ENCODE peak calls at places on chromosome X, in four cellular contexts. One of them, this sample, is unnamed. For H3K4me1, the result is how much of the 10 kb centered on the place peaks cover.

GRCh38 chrX:138082881-138083280 is 517.0 kb downstream of the ZIC3 start:
- DNase-seq in body of pancreas: no peak
- DNase-seq in sigmoid colon: no peak
- DNase-seq in pancreas: no peak
- DNase-seq in this sample: no peak

GRCh38 chrX:87702795-87703194 is 185.2 kb downstream of the KLHL4 start:
- DNase-seq in body of pancreas: no peak
- DNase-seq in sigmoid colon: no peak
- DNase-seq in pancreas: no peak
- DNase-seq in this sample: peak

GRCh38 chrX:97740044-97740443 is 856.3 kb downstream of the RPA4 start:
- DNase-seq in body of pancreas: no peak
- DNase-seq in sigmoid colon: no peak
- DNase-seq in pancreas: no peak
- DNase-seq in this sample: no peak

GRCh38 chrX:111262086-111262485 is 8.2 kb downstream of the CAPN6 start:
- DNase-seq in body of pancreas: no peak
- DNase-seq in sigmoid colon: no peak
- DNase-seq in pancreas: no peak
- DNase-seq in this sample: no peak

GRCh38 chrX:45806410-45807121 is 605.9 kb upstream of the DIPK2B start:
- DNase-seq in body of pancreas: no peak
- DNase-seq in sigmoid colon: no peak
- DNase-seq in pancreas: no peak
- DNase-seq in this sample: peak

GRCh38 chrX:69221239-69222102 is 56.2 kb upstream of the PJA1 start:
- DNase-seq in body of pancreas: no peak
- DNase-seq in sigmoid colon: peak
- DNase-seq in pancreas: no peak
- DNase-seq in this sample: no peak

GRCh38 chrX:57447856-57448255 is 144.0 kb upstream of the ZXDB start:
- DNase-seq in body of pancreas: no peak
- DNase-seq in sigmoid colon: no peak
- DNase-seq in pancreas: no peak
- DNase-seq in this sample: no peak

GRCh38 chrX:3738489-3738888 is 25.0 kb upstream of the PRKX start:
- DNase-seq in body of pancreas: no peak
- DNase-seq in sigmoid colon: no peak
- DNase-seq in pancreas: no peak
- DNase-seq in this sample: no peak

GRCh38 chrX:7028246-7028645 is 119.3 kb upstream of the STS start:
- DNase-seq in body of pancreas: no peak
- DNase-seq in sigmoid colon: no peak
- DNase-seq in pancreas: no peak
- DNase-seq in this sample: no peak

GRCh38 chrX:7787714-7788113 is 55.3 kb upstream of the VCX start:
- DNase-seq in body of pancreas: no peak
- DNase-seq in sigmoid colon: no peak
- DNase-seq in pancreas: no peak
- DNase-seq in this sample: no peak

GRCh38 chrX:49273181-49273727 is 3.7 kb downstream of the PPP1R3F start:
- DNase-seq in body of pancreas: no peak
- DNase-seq in sigmoid colon: peak
- DNase-seq in pancreas: peak
- DNase-seq in this sample: no peak

GRCh38 chrX:1794586-1794985 is 179.7 kb downstream of the ASMT start:
- DNase-seq in body of pancreas: no peak
- DNase-seq in sigmoid colon: no peak
- DNase-seq in pancreas: no peak
- DNase-seq in this sample: no peak

GRCh38 chrX:129958814-129959492 is 23.5 kb upstream of the BCORL1 start:
- DNase-seq in body of pancreas: no peak
- DNase-seq in sigmoid colon: no peak
- DNase-seq in pancreas: no peak
- DNase-seq in this sample: no peak

GRCh38 chrX:80430826-80431501 is 10.7 kb downstream of the TENT5D start:
- DNase-seq in body of pancreas: no peak
- DNase-seq in sigmoid colon: no peak
- DNase-seq in pancreas: no peak
- DNase-seq in this sample: no peak

GRCh38 chrX:9873952-9874351 is 87.7 kb downstream of the SHROOM2 start:
- DNase-seq in body of pancreas: peak
- DNase-seq in sigmoid colon: no peak
- DNase-seq in pancreas: no peak
- DNase-seq in this sample: no peak

GRCh38 chrX:153981771-153982533 is 9.4 kb downstream of the TMEM187 start:
- DNase-seq in body of pancreas: peak
- DNase-seq in sigmoid colon: no peak
- DNase-seq in pancreas: no peak
- DNase-seq in this sample: no peak

GRCh38 chrX:84174348-84174747 is 13.7 kb downstream of the RPS6KA6 start:
- DNase-seq in body of pancreas: no peak
- DNase-seq in sigmoid colon: no peak
- DNase-seq in pancreas: no peak
- DNase-seq in this sample: no peak

GRCh38 chrX:47244676-47245075 is 11.9 kb downstream of the USP11 start:
- DNase-seq in body of pancreas: no peak
- DNase-seq in sigmoid colon: peak
- DNase-seq in pancreas: no peak
- DNase-seq in this sample: no peak

GRCh38 chrX:21047034-21047455 is 327.2 kb upstream of the CNKSR2 start:
- DNase-seq in body of pancreas: no peak
- DNase-seq in sigmoid colon: no peak
- DNase-seq in pancreas: no peak
- DNase-seq in this sample: no peak

GRCh38 chrX:11407331-11408110 is 114.3 kb downstream of the AMELX start:
- DNase-seq in body of pancreas: no peak
- DNase-seq in sigmoid colon: no peak
- DNase-seq in pancreas: no peak
- DNase-seq in this sample: peak

GRCh38 chrX:75522565-75523411 is at the start of gene ZDHHC15:
- DNase-seq in body of pancreas: peak
- DNase-seq in sigmoid colon: peak
- DNase-seq in pancreas: peak
- DNase-seq in this sample: peak

GRCh38 chrX:23195097-23195496 is 139.6 kb upstream of the PTCHD1 start:
- DNase-seq in body of pancreas: no peak
- DNase-seq in sigmoid colon: no peak
- DNase-seq in pancreas: no peak
- DNase-seq in this sample: no peak

GRCh38 chrX:54237014-54237413 is 54.0 kb upstream of the FAM120C start:
- DNase-seq in body of pancreas: no peak
- DNase-seq in sigmoid colon: no peak
- DNase-seq in pancreas: no peak
- DNase-seq in this sample: no peak

GRCh38 chrX:132614297-132614696 is 125.5 kb upstream of the MBNL3 start:
- DNase-seq in body of pancreas: no peak
- DNase-seq in sigmoid colon: no peak
- DNase-seq in pancreas: no peak
- DNase-seq in this sample: no peak

GRCh38 chrX:79601336-79602131 is 234.4 kb upstream of the ITM2A start:
- DNase-seq in body of pancreas: no peak
- DNase-seq in sigmoid colon: no peak
- DNase-seq in pancreas: no peak
- DNase-seq in this sample: no peak

GRCh38 chrX:53279296-53280237 is 1.8 kb downstream of the IQSEC2 start:
- DNase-seq in body of pancreas: no peak
- DNase-seq in sigmoid colon: peak
- DNase-seq in pancreas: no peak
- DNase-seq in this sample: no peak

GRCh38 chrX:136063340-136064079 is 78.3 kb downstream of the SLC9A6 start:
- DNase-seq in body of pancreas: no peak
- DNase-seq in sigmoid colon: peak
- DNase-seq in pancreas: no peak
- DNase-seq in this sample: no peak

GRCh38 chrX:10519761-10520160 is 100.6 kb downstream of the MID1 start:
- DNase-seq in body of pancreas: no peak
- DNase-seq in sigmoid colon: no peak
- DNase-seq in pancreas: no peak
- DNase-seq in this sample: no peak

GRCh38 chrX:39705299-39705698 is 392.5 kb downstream of the BCOR start:
- DNase-seq in body of pancreas: peak
- DNase-seq in sigmoid colon: peak
- DNase-seq in pancreas: peak
- DNase-seq in this sample: no peak

GRCh38 chrX:22395372-22395771 is 122.7 kb downstream of the CBLL2 start:
- DNase-seq in body of pancreas: no peak
- DNase-seq in sigmoid colon: no peak
- DNase-seq in pancreas: no peak
- DNase-seq in this sample: peak

GRCh38 chrX:10900585-10901289 is 210.4 kb upstream of the HCCS start:
- DNase-seq in body of pancreas: no peak
- DNase-seq in sigmoid colon: no peak
- DNase-seq in pancreas: no peak
- DNase-seq in this sample: no peak

GRCh38 chrX:23883737-23884354 is 23.9 kb downstream of the APOO start:
- DNase-seq in body of pancreas: no peak
- DNase-seq in sigmoid colon: no peak
- DNase-seq in pancreas: no peak
- DNase-seq in this sample: peak

GRCh38 chrX:138777230-138777629 is 65.7 kb upstream of the FGF13 start:
- DNase-seq in body of pancreas: no peak
- DNase-seq in sigmoid colon: no peak
- DNase-seq in pancreas: no peak
- DNase-seq in this sample: no peak

DNA sequence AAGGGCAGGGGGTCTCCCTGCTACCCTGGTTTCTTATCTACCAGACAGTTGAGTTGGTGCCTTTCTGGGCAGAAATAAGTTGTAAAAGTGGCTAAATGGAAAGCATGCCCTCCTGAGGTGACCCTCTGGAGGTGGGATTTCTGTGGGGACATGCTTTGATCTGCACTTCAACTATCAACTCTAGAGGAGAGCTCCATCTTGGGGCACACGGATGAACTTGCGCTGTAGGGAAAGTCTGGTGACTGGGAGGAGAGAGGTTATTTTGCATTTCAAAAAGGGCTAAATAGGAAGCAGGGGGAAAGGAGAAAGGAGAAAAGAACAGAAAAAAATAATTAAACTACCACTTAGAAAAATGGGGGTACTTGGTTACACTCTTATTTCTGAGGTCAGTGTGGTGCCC is 12.7 kb upstream of the RHOXF2B start:
- DNase-seq in body of pancreas: no peak
- DNase-seq in sigmoid colon: no peak
- DNase-seq in pancreas: no peak
- DNase-seq in this sample: no peak
- TF ChIP-seq CTCF in body of pancreas: no peak
- TF ChIP-seq CTCF in sigmoid colon: no peak
- TF ChIP-seq CTCF in pancreas: no peak
- TF ChIP-seq CTCF in this sample: no peak

DNA sequence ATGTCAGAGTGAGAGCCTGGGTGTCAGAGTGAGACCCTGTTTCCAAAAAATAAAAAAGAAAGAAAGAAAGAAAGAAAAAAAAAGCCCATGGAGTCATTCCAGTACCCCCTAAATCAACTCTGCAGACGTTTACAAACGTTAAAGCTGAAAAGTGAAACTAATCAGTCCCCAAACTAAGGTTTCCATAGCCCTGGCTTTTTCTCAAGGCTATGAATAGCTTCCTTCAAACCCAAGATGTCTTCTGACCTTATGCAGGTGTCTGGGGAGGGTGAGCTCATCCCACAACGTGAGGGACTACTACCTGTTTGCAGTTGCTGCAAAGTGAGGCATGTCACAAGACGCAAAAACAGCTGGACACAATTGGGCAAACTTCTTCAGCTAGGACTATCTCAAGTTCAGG is 144.0 kb downstream of the SH3KBP1 start:
- DNase-seq in body of pancreas: no peak
- DNase-seq in sigmoid colon: no peak
- DNase-seq in pancreas: no peak
- DNase-seq in this sample: no peak
- H3K4me1 ChIP-seq in body of pancreas: under half
- H3K4me1 ChIP-seq in sigmoid colon: under half
- H3K4me1 ChIP-seq in pancreas: under half
- H3K4me1 ChIP-seq in this sample: under half

GRCh38 chrX:71991164-71991563 is 80.5 kb downstream of the NHSL2 start:
- DNase-seq in body of pancreas: no peak
- DNase-seq in sigmoid colon: no peak
- DNase-seq in pancreas: no peak
- DNase-seq in this sample: no peak
- H3K4me3 ChIP-seq in body of pancreas: no peak
- H3K4me3 ChIP-seq in sigmoid colon: no peak
- H3K4me3 ChIP-seq in pancreas: no peak
- H3K4me3 ChIP-seq in this sample: no peak

GRCh38 chrX:8845060-8845459 is 43.9 kb upstream of the FAM9A start:
- DNase-seq in body of pancreas: peak
- DNase-seq in sigmoid colon: no peak
- DNase-seq in pancreas: no peak
- DNase-seq in this sample: peak
- TF ChIP-seq CTCF in body of pancreas: no peak
- TF ChIP-seq CTCF in sigmoid colon: no peak
- TF ChIP-seq CTCF in pancreas: no peak
- TF ChIP-seq CTCF in this sample: peak

DNA sequence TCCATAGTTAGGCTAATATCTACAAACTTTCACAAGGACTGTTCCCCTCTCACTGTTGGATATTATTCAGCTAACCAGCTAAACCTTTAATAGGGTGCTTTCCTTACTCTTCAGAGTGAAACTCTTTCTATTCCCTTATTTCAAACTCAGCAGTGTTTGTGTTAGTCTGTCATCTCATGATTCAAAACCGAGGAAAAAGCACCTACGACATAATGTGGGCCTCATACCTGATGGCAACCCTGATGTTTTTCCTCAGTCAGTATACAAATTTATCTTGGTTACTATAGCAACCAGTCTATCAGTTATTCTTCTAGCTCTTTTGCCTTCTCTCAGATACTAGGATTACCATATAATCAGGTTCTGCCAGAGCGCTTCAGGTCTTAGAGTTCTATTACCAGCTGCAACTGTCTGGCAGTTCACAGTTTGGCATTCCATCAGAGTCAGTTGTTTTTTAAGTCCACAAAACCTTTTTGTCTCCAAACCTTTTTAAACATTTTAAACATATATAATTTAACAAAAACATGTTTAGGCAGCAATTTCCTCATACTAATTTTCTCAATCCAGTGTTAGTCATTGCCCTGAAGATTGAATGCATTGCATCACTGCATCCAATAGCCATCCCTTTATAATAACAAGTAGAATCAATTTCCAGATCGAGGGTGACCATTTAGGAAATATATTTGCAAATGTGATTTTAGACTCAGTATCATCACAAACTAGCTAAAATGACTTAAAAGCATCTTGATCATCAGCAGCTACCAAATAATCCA is 7.4 kb downstream of the WDR44 start:
- DNase-seq in body of pancreas: no peak
- DNase-seq in sigmoid colon: no peak
- DNase-seq in pancreas: no peak
- DNase-seq in this sample: no peak
- H3K4me1 ChIP-seq in body of pancreas: under half
- H3K4me1 ChIP-seq in sigmoid colon: under half
- H3K4me1 ChIP-seq in pancreas: under half
- H3K4me1 ChIP-seq in this sample: under half

GRCh38 chrX:100648601-100649417 is 4.8 kb downstream of the SRPX2 start:
- DNase-seq in body of pancreas: peak
- DNase-seq in sigmoid colon: no peak
- DNase-seq in pancreas: no peak
- DNase-seq in this sample: peak
- H3K4me3 ChIP-seq in body of pancreas: no peak
- H3K4me3 ChIP-seq in sigmoid colon: no peak
- H3K4me3 ChIP-seq in pancreas: no peak
- H3K4me3 ChIP-seq in this sample: no peak

GRCh38 chrX:31219174-31219573 is 147.3 kb upstream of the FTHL17 start:
- DNase-seq in body of pancreas: no peak
- DNase-seq in sigmoid colon: no peak
- DNase-seq in pancreas: no peak
- DNase-seq in this sample: no peak
- TF ChIP-seq CTCF in body of pancreas: no peak
- TF ChIP-seq CTCF in sigmoid colon: no peak
- TF ChIP-seq CTCF in pancreas: no peak
- TF ChIP-seq CTCF in this sample: no peak

This sample was measured in cardiac muscle cell.